ENCODE peak calls at places on chromosomes 11 and 22, in seven cellular contexts. N is fibroblast of pulmonary artery; Z is activated CD8-positive, alpha-beta T cell treated with anti-CD3 and anti-CD28 coated beads for 36 hours; C is lung microvascular endothelial cell; K is suprapubic skin; P is activated CD4-positive, alpha-beta T cell treated with anti-CD3 and anti-CD28 coated beads, Interleukin-2, amount 50 U/mL, for 48 hours; L is neuronal stem cell. M is an unnamed sample.

GRCh38 chr11:106495046-106495445 is 417.6 kb downstream of the AASDHPPT start:
- DNase-seq in K (no peak), C (no peak), N (peak), P (no peak), Z (no peak), L (no peak), M (no peak)

GRCh38 chr11:66856496-66857233 is at the start of gene LRFN4:
- DNase-seq in L (no peak), K (no peak), Z (no peak), C (peak), N (no peak), P (peak), M (peak)

GRCh38 chr11:133474461-133474860 is 57.8 kb downstream of the OPCML start:
- DNase-seq in Z (no peak), C (no peak), P (no peak), N (no peak), L (no peak), K (no peak), M (no peak)

GRCh38 chr22:43007519-43008102 is 7.3 kb downstream of the PACSIN2 start:
- DNase-seq in P (no peak), Z (peak), K (no peak), N (peak), C (peak), L (no peak), M (no peak)

GRCh38 chr11:210122-210802 is 2.8 kb downstream of the RIC8A start:
- DNase-seq in Z (no peak), N (peak), C (no peak), L (no peak), K (peak), P (no peak), M (peak)

GRCh38 chr11:78268516-78269410 is 80.0 kb downstream of the USP35 start:
- DNase-seq in Z (no peak), P (no peak), C (no peak), K (no peak), N (peak), L (no peak), M (no peak)

GRCh38 chr11:66981976-66982578 is 7.0 kb downstream of the C11orf86 start:
- DNase-seq in N (peak), K (peak), C (peak), L (no peak), P (peak), Z (peak), M (no peak)

GRCh38 chr22:31995046-31995445 is 48.0 kb upstream of the SLC5A1 start:
- DNase-seq in P (no peak), Z (no peak), N (no peak), K (no peak), C (no peak), L (no peak), M (no peak)

GRCh38 chr11:17683378-17684161 is 35.8 kb upstream of the MYOD1 start:
- DNase-seq in P (no peak), N (peak), L (no peak), Z (no peak), C (peak), K (no peak), M (peak)

GRCh38 chr22:39273950-39274887 is 29.4 kb upstream of the PDGFB start:
- DNase-seq in K (no peak), C (no peak), Z (no peak), P (no peak), L (no peak), N (no peak), M (no peak)

GRCh38 chr22:17084554-17085276 is at the start of gene IL17RA:
- DNase-seq in N (peak), P (peak), L (peak), C (peak), K (peak), Z (peak), M (peak)

GRCh38 chr22:39658367-39658766 is 87.8 kb downstream of the CACNA1I start:
- DNase-seq in K (no peak), N (no peak), L (no peak), Z (peak), C (no peak), P (peak), M (no peak)

GRCh38 chr11:21634491-21634890 is 558.4 kb upstream of the ANO5 start:
- DNase-seq in P (no peak), C (no peak), L (no peak), N (no peak), Z (no peak), K (no peak), M (no peak)

GRCh38 chr11:1072116-1072820 is 2.4 kb upstream of the MUC2 start:
- DNase-seq in C (peak), P (no peak), N (peak), Z (no peak), K (peak), L (no peak), M (peak)

GRCh38 chr11:100445231-100445735 is 241.8 kb upstream of the ARHGAP42 start:
- DNase-seq in N (peak), Z (no peak), K (no peak), P (no peak), C (peak), L (no peak), M (no peak)

M was measured in H54.